ENCODE peak calls at places on chromosomes 4 and X, in seven cellular contexts. K is ascending aorta; N is lower lobe of right lung; D is GM23338; M is effector memory CD4-positive, alpha-beta T cell; U is cardiac muscle cell; A is psoas muscle. T is an unnamed sample. For H3K4me1, the result is how much of the 10 kb centered on the place peaks cover.

GRCh38 chrX:131739823-131740222 is 195.9 kb downstream of the OR13H1 start:
- DNase-seq in K (no peak), N (no peak), D (no peak), M (no peak), U (no peak), A (no peak), T (no peak)

GRCh38 chrX:100895365-100896075 is 21.4 kb upstream of the NOX1 start:
- DNase-seq in K (no peak), N (no peak), D (peak), M (no peak), U (peak), A (no peak), T (peak)

GRCh38 chrX:39440734-39441305 is 639.6 kb downstream of the MID1IP1 start:
- DNase-seq in K (no peak), N (no peak), D (no peak), M (no peak), U (no peak), A (no peak), T (no peak)

GRCh38 chrX:69538321-69538876 is 34.3 kb downstream of the NALF2 start:
- DNase-seq in K (peak), N (peak), D (peak), M (peak), U (peak), A (peak), T (peak)

GRCh38 chrX:65903750-65904149 is 136.1 kb downstream of the VSIG4 start:
- DNase-seq in K (no peak), N (no peak), D (no peak), M (no peak), U (no peak), A (no peak), T (no peak)

GRCh38 chr4:176592976-176593375 is 199.7 kb downstream of the VEGFC start:
- DNase-seq in K (no peak), N (no peak), D (no peak), M (no peak), U (no peak), A (no peak), T (no peak)

GRCh38 chr4:149112109-149112508 is 669.9 kb upstream of the NR3C2 start:
- DNase-seq in K (no peak), N (no peak), D (peak), M (no peak), U (no peak), A (no peak), T (no peak)

GRCh38 chr4:7261174-7261573 is 68.8 kb downstream of the SORCS2 start:
- DNase-seq in K (no peak), N (no peak), D (no peak), M (no peak), U (no peak), A (no peak), T (no peak)

GRCh38 chr4:129378346-129378745 is 282.4 kb downstream of the C4orf33 start:
- DNase-seq in K (no peak), N (no peak), D (no peak), M (no peak), U (no peak), A (no peak), T (no peak)

GRCh38 chr4:167238226-167238625 is 3.9 kb upstream of the SPOCK3 start:
- DNase-seq in K (no peak), N (no peak), D (no peak), M (no peak), U (no peak), A (no peak), T (no peak)

GRCh38 chr4:151462554-151462953 is 53.6 kb downstream of the FHIP1A start:
- DNase-seq in K (no peak), N (no peak), D (no peak), M (no peak), U (no peak), A (no peak), T (no peak)

GRCh38 chr4:8765084-8765483 is 106.6 kb downstream of the HMX1 start:
- DNase-seq in K (no peak), N (no peak), D (no peak), M (no peak), U (no peak), A (no peak), T (no peak)

GRCh38 chrX:144637731-144638130 is 609.6 kb upstream of the SPANXN1 start:
- DNase-seq in K (no peak), N (no peak), D (no peak), M (no peak), U (no peak), A (no peak), T (no peak)

GRCh38 chr4:159048166-159048886 is 54.6 kb upstream of the RAPGEF2 start:
- DNase-seq in K (peak), N (peak), D (peak), M (no peak), U (peak), A (peak), T (peak)

GRCh38 chrX:11375614-11376119 is 82.5 kb downstream of the AMELX start:
- DNase-seq in K (no peak), N (no peak), D (no peak), M (no peak), U (no peak), A (no peak), T (no peak)

GRCh38 chr4:165555302-165555701 is 176.5 kb downstream of the CPE start:
- DNase-seq in K (no peak), N (no peak), D (no peak), M (no peak), U (no peak), A (no peak), T (no peak)

GRCh38 chr4:149702414-149703108 is 113.1 kb downstream of the IQCM start:
- DNase-seq in K (no peak), N (no peak), D (no peak), M (no peak), U (no peak), A (no peak), T (no peak)

GRCh38 chr4:111847256-111848108 is 297.8 kb upstream of the FAM241A start:
- DNase-seq in K (no peak), N (no peak), D (peak), M (no peak), U (peak), A (no peak), T (peak)

GRCh38 chrX:71634366-71634765 is 16.1 kb upstream of the CXCR3 start:
- DNase-seq in K (no peak), N (no peak), D (no peak), M (no peak), U (peak), A (peak), T (no peak)

GRCh38 chrX:39752820-39753219 is 344.9 kb downstream of the BCOR start:
- DNase-seq in K (no peak), N (no peak), D (no peak), M (no peak), U (peak), A (no peak), T (peak)

GRCh38 chr4:150820409-150820808 is 194.7 kb downstream of the LRBA start:
- DNase-seq in K (no peak), N (no peak), D (no peak), M (no peak), U (no peak), A (no peak), T (no peak)

GRCh38 chrX:2954541-2954940 is 25.4 kb upstream of the ARSD start:
- DNase-seq in K (no peak), N (no peak), D (no peak), M (no peak), U (no peak), A (no peak), T (no peak)

GRCh38 chr4:119656986-119657635 is 28.5 kb upstream of the PDE5A start:
- DNase-seq in K (no peak), N (no peak), D (no peak), M (no peak), U (peak), A (no peak), T (no peak)

GRCh38 chrX:137575596-137576255 is 9.8 kb downstream of the ZIC3 start:
- DNase-seq in K (no peak), N (no peak), D (peak), M (no peak), U (no peak), A (no peak), T (no peak)

GRCh38 chr4:98287328-98287727 is 26.1 kb downstream of the RAP1GDS1 start:
- DNase-seq in K (no peak), N (no peak), D (no peak), M (no peak), U (no peak), A (no peak), T (no peak)

GRCh38 chr4:98285676-98286075 is 24.5 kb downstream of the RAP1GDS1 start:
- DNase-seq in K (no peak), N (no peak), D (no peak), M (no peak), U (no peak), A (no peak), T (no peak)

GRCh38 chr4:98289375-98289774 is 28.2 kb downstream of the RAP1GDS1 start:
- DNase-seq in K (no peak), N (no peak), D (no peak), M (no peak), U (peak), A (no peak), T (no peak)

GRCh38 chr4:98283219-98284199 is 22.3 kb downstream of the RAP1GDS1 start:
- DNase-seq in K (no peak), N (no peak), D (no peak), M (no peak), U (peak), A (no peak), T (no peak)

GRCh38 chr4:98284640-98285046 is 23.5 kb downstream of the RAP1GDS1 start:
- DNase-seq in K (no peak), N (no peak), D (peak), M (no peak), U (no peak), A (no peak), T (no peak)
- H3K27ac ChIP-seq in K (no peak), N (no peak), D (peak), M (no peak), U (peak), A (no peak), T (no peak)

DNA sequence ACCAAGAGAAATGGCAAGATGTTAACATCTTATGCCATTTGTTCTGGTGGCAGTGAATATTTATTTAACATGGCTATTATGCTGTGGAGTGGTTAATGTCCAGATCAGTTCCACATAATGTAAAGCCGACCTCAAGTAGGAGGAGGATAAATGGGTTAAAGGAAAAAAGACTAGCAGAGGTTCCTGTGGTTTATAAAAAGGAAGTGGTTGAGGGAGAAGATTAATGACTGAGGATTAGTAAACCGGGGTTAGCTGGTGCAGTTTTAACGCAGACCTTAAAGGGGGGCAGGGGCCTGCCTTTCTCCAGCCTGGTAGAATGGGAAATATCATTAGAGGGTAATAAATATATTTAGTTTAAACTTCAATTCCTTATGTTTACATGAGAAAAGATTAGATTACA is 124.3 kb upstream of the LIMCH1 start:
- DNase-seq in K (no peak), N (no peak), D (no peak), M (no peak), U (peak), A (no peak), T (peak)
- H3K4me1 ChIP-seq in K (under half), N (under half), D (under half), M (under half), U (under half), A (under half), T (under half)

GRCh38 chrX:155612312-155613224 is at the start of gene TMLHE:
- DNase-seq in K (peak), N (peak), D (peak), M (peak), U (peak), A (peak), T (peak)

GRCh38 chrX:155613927-155614559 is 1.3 kb upstream of the TMLHE start:
- DNase-seq in K (no peak), N (no peak), D (no peak), M (no peak), U (no peak), A (no peak), T (no peak)

GRCh38 chrX:155615938-155616337 is 3.2 kb upstream of the TMLHE start:
- DNase-seq in K (no peak), N (no peak), D (no peak), M (no peak), U (no peak), A (no peak), T (no peak)

DNA sequence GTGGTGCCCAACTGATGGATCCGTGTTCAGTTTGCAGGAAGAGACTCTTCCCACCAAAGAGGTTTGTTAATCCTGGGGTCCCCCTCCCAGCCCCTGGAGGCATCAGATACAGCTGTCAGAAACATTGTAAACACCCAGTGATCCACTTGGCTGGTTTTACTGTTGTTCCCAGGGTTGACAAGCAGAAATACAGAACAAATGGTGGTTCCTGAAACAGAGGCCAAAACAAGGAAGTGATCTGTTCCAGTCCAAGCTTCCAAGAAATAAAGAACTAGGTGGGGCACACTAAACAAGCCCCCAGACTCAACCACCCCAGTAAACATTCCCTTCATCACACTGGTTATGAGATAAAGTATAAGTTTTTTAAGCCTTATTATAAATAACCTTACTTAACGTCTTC is 1.4 kb downstream of the TMLHE start:
- DNase-seq in K (no peak), N (no peak), D (no peak), M (no peak), U (no peak), A (no peak), T (no peak)
- H3K27ac ChIP-seq in K (peak), N (peak), D (no peak), M (no peak), U (peak), A (peak), T (no peak)

GRCh38 chr4:4457803-4458550 is 71.1 kb downstream of the NSG1 start:
- DNase-seq in K (no peak), N (no peak), D (peak), M (no peak), U (peak), A (no peak), T (no peak)

GRCh38 chr4:4456816-4457578 is 70.1 kb downstream of the NSG1 start:
- DNase-seq in K (no peak), N (no peak), D (no peak), M (no peak), U (no peak), A (no peak), T (no peak)

GRCh38 chr4:4460759-4461158 is 73.9 kb downstream of the NSG1 start:
- DNase-seq in K (no peak), N (no peak), D (no peak), M (no peak), U (no peak), A (no peak), T (no peak)

GRCh38 chr4:4456351-4456750 is 69.4 kb downstream of the NSG1 start:
- DNase-seq in K (no peak), N (no peak), D (no peak), M (no peak), U (peak), A (no peak), T (no peak)

DNA sequence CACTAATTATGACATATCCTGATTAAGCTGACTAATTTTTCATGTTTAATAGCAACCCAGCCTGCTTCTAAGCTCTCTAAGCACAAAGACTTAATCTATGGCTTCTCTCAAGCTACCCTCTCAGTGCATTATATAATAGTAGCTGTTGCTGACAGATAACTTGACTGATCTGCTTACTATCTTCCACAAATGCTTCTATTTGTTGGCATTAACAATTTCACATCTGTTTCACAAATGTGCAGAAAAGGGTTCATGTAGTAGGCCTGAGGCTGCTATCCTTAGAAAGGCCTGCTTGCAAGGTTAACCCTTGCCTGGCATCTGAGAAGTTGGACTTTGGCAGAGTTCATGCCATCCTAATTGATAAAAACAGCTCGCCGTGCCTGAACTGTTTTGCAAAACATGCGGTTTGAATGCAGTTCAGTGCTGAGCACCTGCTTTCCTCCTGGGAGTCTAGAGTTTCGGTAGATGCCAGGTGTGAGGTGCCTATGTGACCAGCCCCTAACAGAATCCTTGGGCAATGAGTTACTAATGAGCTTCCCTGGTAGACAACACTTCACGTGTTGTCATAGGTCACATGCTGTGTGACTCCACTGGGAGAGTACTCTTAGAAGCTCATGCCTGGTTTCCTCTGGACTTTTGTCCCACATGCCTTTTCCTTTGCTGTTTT is 68.4 kb downstream of the NSG1 start:
- DNase-seq in K (no peak), N (no peak), D (no peak), M (no peak), U (no peak), A (no peak), T (no peak)
- H3K4me1 ChIP-seq in K (under half), N (under half), D (under half), M (under half), U (under half), A (under half), T (under half)

GRCh38 chr4:40190880-40191815 is 5.7 kb upstream of the RHOH start:
- DNase-seq in K (no peak), N (no peak), D (no peak), M (no peak), U (no peak), A (no peak), T (peak)

GRCh38 chr4:40189997-40190396 is 6.8 kb upstream of the RHOH start:
- DNase-seq in K (no peak), N (no peak), D (no peak), M (no peak), U (no peak), A (no peak), T (no peak)

GRCh38 chr4:40193018-40193571 is 3.7 kb upstream of the RHOH start:
- DNase-seq in K (no peak), N (no peak), D (no peak), M (no peak), U (no peak), A (no peak), T (peak)

GRCh38 chr4:40192286-40193017 is 4.4 kb upstream of the RHOH start:
- DNase-seq in K (no peak), N (no peak), D (no peak), M (no peak), U (no peak), A (no peak), T (peak)

GRCh38 chr4:40190465-40190864 is 6.4 kb upstream of the RHOH start:
- DNase-seq in K (no peak), N (no peak), D (no peak), M (no peak), U (no peak), A (no peak), T (no peak)
- H3K27ac ChIP-seq in K (no peak), N (no peak), D (no peak), M (peak), U (no peak), A (no peak), T (peak)

DNA sequence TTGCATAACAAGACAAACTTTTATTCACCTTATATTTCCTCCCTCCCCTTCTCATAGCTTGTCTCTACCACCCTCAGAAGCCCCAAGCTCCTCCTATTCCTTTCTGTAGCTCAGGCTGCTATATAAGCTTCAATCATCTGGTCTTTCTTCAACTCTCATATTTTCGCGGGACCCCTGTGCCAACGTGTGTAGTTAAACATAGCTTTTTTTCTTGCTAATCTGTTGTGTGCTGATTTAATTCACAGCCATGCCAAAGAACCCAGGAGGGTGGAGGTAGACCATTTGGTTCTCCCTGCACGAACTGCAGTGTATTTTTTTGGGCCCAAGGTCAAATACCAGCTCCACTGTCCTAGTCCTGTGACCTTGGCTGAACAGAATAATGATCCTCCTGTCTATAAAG is 21.0 kb upstream of the CD38 start:
- DNase-seq in K (no peak), N (no peak), D (no peak), M (no peak), U (no peak), A (no peak), T (no peak)
- H3K4me1 ChIP-seq in K (under half), N (under half), D (under half), M (under half), U (under half), A (under half), T (under half)

DNA sequence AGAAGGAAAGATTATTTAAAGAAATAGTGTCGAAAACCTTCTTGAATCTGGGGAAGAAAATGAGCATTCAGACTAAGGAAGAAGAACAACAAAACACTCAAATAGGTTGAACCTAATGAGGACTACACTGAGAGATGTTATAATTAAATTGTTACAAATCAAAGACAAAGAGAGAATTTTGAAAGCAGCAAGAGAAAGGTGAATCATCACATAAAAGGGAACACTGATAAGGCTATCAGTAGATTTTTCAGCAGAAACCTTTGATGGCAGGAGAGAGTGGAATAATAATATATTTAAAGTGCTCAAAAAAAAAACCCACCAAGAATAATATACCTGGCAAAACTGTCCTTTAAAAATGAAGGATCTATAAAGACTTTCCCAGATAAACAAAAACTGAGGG is 114.9 kb downstream of the AREG start:
- DNase-seq in K (no peak), N (no peak), D (no peak), M (no peak), U (no peak), A (no peak), T (no peak)
- H3K27ac ChIP-seq in K (no peak), N (no peak), D (no peak), M (no peak), U (no peak), A (no peak), T (no peak)

T was measured in A673.